ENCODE peak calls at places on chromosomes 11 and 22, in nine cellular contexts. T is HCT116, P is IMR-90, V is body of pancreas, U is transverse colon, B is heart left ventricle, O is NB4, C is uterus, J is A549. S is an unnamed sample.

GRCh38 chr11:406796-407650 is 7.8 kb downstream of the SIGIRR start:
- DNase-seq in T (peak), P (peak), V (peak), U (peak), B (peak), O (peak), C (peak), J (peak), S (peak)

GRCh38 chr11:113356203-113356602 is 31.4 kb upstream of the ANKK1 start:
- DNase-seq in T (no peak), P (no peak), V (no peak), U (no peak), B (no peak), O (no peak), C (no peak), J (no peak), S (no peak)

GRCh38 chr22:29093980-29094379 is 21.1 kb downstream of the KREMEN1 start:
- DNase-seq in T (no peak), P (no peak), V (no peak), U (no peak), B (no peak), O (no peak), C (no peak), J (no peak), S (no peak)

GRCh38 chr11:16148301-16148787 is 208.0 kb downstream of the SOX6 start:
- DNase-seq in T (no peak), P (no peak), V (no peak), U (no peak), B (peak), O (no peak), C (no peak), J (no peak), S (no peak)

GRCh38 chr22:19085233-19086043 is 36.8 kb downstream of the DGCR2 start:
- DNase-seq in T (no peak), P (peak), V (no peak), U (no peak), B (no peak), O (peak), C (no peak), J (peak), S (no peak)

GRCh38 chr11:134512791-134513538 is 100.9 kb upstream of the B3GAT1 start:
- DNase-seq in T (no peak), P (no peak), V (peak), U (no peak), B (no peak), O (no peak), C (no peak), J (no peak), S (no peak)

GRCh38 chr11:125062931-125063428 is at the start of gene SLC37A2:
- DNase-seq in T (no peak), P (peak), V (peak), U (peak), B (peak), O (peak), C (no peak), J (peak), S (peak)

GRCh38 chr11:120128392-120129172 is 9.3 kb downstream of the TRIM29 start:
- DNase-seq in T (no peak), P (peak), V (no peak), U (peak), B (no peak), O (peak), C (peak), J (peak), S (peak)

DNA sequence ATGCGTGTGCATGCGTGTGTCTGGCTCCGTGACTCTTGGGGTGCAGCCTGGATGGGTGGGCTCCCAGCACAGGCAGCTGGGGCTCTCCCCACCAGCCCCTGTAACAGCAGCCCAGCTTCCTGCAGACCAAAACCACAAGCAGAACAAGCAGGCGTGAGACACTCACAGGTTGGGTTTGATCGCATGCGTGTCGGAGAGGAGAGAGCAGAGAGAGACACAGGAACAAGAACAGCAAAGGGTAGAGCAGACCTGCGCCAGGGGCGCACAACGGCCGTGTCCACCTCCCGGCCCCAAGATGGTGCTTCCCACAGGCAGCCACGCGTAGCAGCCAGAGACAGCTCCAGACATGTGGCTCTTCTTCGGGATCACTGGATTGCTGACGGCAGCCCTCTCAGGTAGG is at the start of gene CD6:
- DNase-seq in T (no peak), P (no peak), V (no peak), U (peak), B (no peak), O (peak), C (no peak), J (no peak), S (peak)
- TF ChIP-seq POLR2A in T (no peak), P (no peak), V (no peak), U (peak), B (no peak), O (no peak), C (no peak), J (no peak), S (no peak)

GRCh38 chr22:31085493-31085824 is 4.3 kb downstream of the SMTN start:
- DNase-seq in T (no peak), P (no peak), V (peak), U (peak), B (peak), O (peak), C (peak), J (no peak), S (no peak)
- TF ChIP-seq CTCF in T (no peak), P (no peak), V (no peak), U (no peak), B (no peak), O (no peak), C (no peak), J (no peak), S (no peak)

GRCh38 chr11:33699515-33700424 is 856 bp downstream of the C11orf91 start:
- DNase-seq in T (no peak), P (no peak), V (peak), U (peak), B (peak), O (peak), C (peak), J (no peak), S (no peak)

GRCh38 chr11:33701831-33702230 is 1.2 kb upstream of the C11orf91 start:
- DNase-seq in T (no peak), P (peak), V (no peak), U (no peak), B (peak), O (no peak), C (no peak), J (peak), S (no peak)

GRCh38 chr11:33698921-33699320 is 1.7 kb downstream of the C11orf91 start:
- DNase-seq in T (no peak), P (no peak), V (no peak), U (no peak), B (no peak), O (peak), C (no peak), J (no peak), S (no peak)

GRCh38 chr11:33701302-33701701 is 676 bp upstream of the C11orf91 start:
- DNase-seq in T (no peak), P (peak), V (no peak), U (no peak), B (no peak), O (peak), C (no peak), J (no peak), S (no peak)

GRCh38 chr11:33700425-33701271 is at the start of gene C11orf91:
- DNase-seq in T (peak), P (peak), V (peak), U (peak), B (peak), O (peak), C (peak), J (peak), S (peak)
- H3K4me3 ChIP-seq in T (peak), P (peak), V (no peak), U (peak), B (peak), O (peak), C (peak), J (peak), S (peak)

DNA sequence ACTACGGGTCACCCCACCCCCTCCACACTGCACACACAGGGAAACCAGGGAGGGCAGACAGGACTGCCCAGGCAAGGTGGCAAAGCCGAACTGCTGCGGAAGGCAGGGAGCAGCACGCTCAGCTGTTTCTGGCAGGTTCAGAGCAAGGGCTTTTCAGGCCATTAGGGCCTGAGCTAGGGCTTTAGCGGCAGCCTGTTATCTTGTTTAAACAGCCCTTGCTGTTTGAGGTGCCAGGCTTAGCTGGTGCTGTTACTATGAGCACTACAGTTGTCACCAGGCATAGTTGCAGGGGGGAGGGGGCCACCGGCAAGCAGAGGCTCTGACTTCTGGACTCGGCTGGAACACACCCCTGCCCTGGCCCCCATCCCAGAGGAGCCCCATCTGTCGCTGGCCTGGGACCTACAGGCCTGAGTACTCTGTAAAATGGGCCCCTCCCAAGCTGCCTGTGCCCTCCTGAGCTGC is 34.9 kb downstream of the RSPH14 start:
- DNase-seq in T (no peak), P (no peak), V (no peak), U (no peak), B (peak), O (no peak), C (no peak), J (no peak), S (no peak)
- TF ChIP-seq POLR2A in T (no peak), P (no peak), V (no peak), U (no peak), B (no peak), O (no peak), C (no peak), J (no peak), S (no peak)

DNA sequence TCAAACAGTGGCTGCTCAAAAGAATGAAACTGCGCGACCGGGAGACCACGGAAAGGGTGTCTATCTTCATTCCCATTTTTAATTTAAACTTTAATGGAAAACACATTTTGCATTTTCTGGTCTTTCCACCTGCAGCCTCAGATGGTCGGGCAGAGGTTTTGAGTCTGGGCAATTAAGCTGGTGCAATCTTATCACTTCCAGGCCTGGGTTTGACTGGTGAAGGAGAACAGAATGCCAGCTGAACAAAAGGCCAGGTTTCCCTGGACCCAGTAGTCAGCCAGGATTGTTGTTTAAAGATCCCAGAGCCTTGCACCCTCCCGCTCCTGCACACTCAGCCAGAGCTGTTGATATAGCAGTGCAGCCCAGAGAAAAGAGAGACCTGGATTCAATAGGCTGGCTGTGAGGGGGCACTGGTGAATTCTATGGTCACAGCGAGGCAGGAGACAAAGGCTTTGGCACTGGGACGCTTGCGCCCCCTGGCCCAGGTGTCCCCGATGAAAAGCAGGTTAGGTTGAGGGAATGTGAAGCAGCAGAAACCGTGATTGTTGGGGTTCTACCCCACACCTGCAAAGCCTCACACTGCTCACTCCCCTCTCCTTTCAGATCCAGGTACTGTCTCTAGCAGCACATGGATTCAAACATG is 83.6 kb downstream of the FLI1 start:
- DNase-seq in T (no peak), P (no peak), V (no peak), U (no peak), B (no peak), O (no peak), C (no peak), J (no peak), S (no peak)
- TF ChIP-seq CTCF in T (no peak), P (no peak), V (peak), U (no peak), B (no peak), O (no peak), C (no peak), J (no peak), S (no peak)

DNA sequence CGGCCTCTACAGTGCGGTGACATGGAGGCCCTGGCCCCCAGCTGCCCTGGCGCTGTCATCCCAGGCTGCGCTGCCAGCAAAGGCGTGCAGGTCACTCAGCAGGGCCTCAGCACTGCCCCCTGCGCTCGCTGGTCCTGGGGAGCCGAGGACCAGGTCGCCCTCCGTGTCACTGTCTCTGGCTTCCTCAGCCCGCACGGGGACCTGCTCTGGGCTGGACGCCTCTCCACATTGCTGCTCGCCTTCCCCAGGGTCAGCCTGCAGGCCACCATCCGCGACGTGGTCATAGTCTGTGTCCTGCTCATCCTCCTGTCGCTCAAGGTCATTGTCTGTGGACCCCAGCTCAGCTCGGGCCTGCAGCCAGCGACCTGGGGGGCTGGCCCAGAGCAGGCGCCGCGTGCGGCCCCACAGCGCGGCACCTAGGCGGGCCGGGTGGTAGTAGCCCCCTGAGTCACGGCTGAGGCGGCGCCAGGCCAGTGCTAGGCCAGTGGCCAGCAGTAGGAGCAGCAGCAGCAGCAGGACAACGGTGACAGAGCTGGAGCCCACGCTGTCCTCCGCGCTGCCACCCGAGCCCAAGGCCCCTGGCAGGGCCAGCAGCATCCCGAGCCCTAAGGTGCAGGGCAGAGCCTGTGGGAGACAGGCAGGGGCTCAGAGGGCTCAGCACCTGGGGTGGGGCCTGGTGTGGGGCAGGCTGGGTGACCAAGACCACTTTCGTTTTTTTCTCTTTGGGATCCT is 1.6 kb downstream of the PTPRCAP start:
- DNase-seq in T (no peak), P (no peak), V (no peak), U (no peak), B (no peak), O (no peak), C (no peak), J (no peak), S (peak)
- H3K4me3 ChIP-seq in T (no peak), P (no peak), V (no peak), U (no peak), B (peak), O (peak), C (no peak), J (no peak), S (peak)